ENCODE peak calls at places on chromosomes 11 and 22, in seven cellular contexts. B is MM.1S, T is cardiac muscle cell, Z is AG04450, J is lower lobe of right lung, X is left ventricle myocardium inferior, D is dorsolateral prefrontal cortex. U is an unnamed sample.

GRCh38 chr11:117832511-117832910 is 8.0 kb upstream of the FXYD2 start:
- DNase-seq in X (no peak), J (no peak), T (no peak), B (no peak), Z (no peak), D (no peak), U (no peak)

GRCh38 chr11:111870522-111870886 is 877 bp downstream of the ALG9 start:
- DNase-seq in Z (no peak), D (no peak), T (no peak), J (no peak), B (no peak), X (no peak), U (no peak)

GRCh38 chr11:129417458-129417857 is 41.8 kb downstream of the BARX2 start:
- DNase-seq in X (no peak), D (no peak), J (no peak), B (peak; percentile 60), T (no peak), Z (no peak), U (no peak)

GRCh38 chr11:12573707-12574106 is 100.5 kb upstream of the TEAD1 start:
- DNase-seq in Z (no peak), X (no peak), D (no peak), T (no peak), B (no peak), J (no peak), U (no peak)

GRCh38 chr11:77515483-77515882 is 41.6 kb upstream of the PAK1 start:
- DNase-seq in B (no peak), Z (no peak), J (no peak), T (no peak), X (no peak), D (no peak), U (no peak)

GRCh38 chr11:124894606-124895430 is 2.8 kb downstream of the ROBO4 start:
- DNase-seq in D (no peak), Z (no peak), T (no peak), X (no peak), B (no peak), J (no peak), U (no peak)

GRCh38 chr11:78216571-78217287 is 28.0 kb downstream of the USP35 start:
- DNase-seq in D (no peak), T (no peak), J (no peak), Z (no peak), B (no peak), X (no peak), U (no peak)

GRCh38 chr11:746289-747175 is 732 bp upstream of the TALDO1 start:
- DNase-seq in X (no peak), D (no peak), J (no peak), T (peak; percentile 56), Z (no peak), B (peak; percentile 70), U (no peak)

GRCh38 chr11:35009191-35009940 is 92.9 kb downstream of the PDHX start:
- DNase-seq in T (no peak), J (no peak), D (no peak), X (no peak), Z (no peak), B (no peak), U (no peak)

GRCh38 chr11:43833657-43834073 is 47.0 kb upstream of the ALKBH3 start:
- DNase-seq in T (no peak), Z (peak; percentile 76), J (no peak), D (no peak), B (no peak), X (no peak), U (no peak)

GRCh38 chr11:117583063-117583801 is 213.8 kb downstream of the DSCAML1 start:
- DNase-seq in D (no peak), J (no peak), T (no peak), X (peak; percentile 34), B (no peak), Z (no peak), U (no peak)

GRCh38 chr11:125939081-125939521 is 6.7 kb upstream of the VSIG10L2 start:
- DNase-seq in D (no peak), T (no peak), Z (no peak), B (no peak), X (no peak), J (no peak), U (no peak)

GRCh38 chr11:4060182-4060923 is 34.2 kb upstream of the RRM1 start:
- DNase-seq in X (no peak), T (no peak), J (no peak), B (no peak), Z (no peak), D (no peak), U (no peak)

GRCh38 chr22:35995772-35996171 is 32.9 kb downstream of the RBFOX2 start:
- DNase-seq in J (no peak), B (no peak), D (no peak), X (peak; percentile 77), T (no peak), Z (peak; percentile 98), U (no peak)

GRCh38 chr11:114563077-114563476 is 3.4 kb upstream of the NXPE1 start:
- DNase-seq in X (no peak), Z (no peak), J (no peak), D (no peak), T (no peak), B (no peak), U (no peak)

GRCh38 chr22:18068381-18068988 is 9.3 kb upstream of the PEX26 start:
- DNase-seq in X (no peak), T (peak; percentile 61), J (no peak), Z (no peak), D (no peak), B (no peak), U (no peak)

GRCh38 chr11:78684377-78684776 is 109.7 kb upstream of the NARS2 start:
- DNase-seq in Z (no peak), B (no peak), X (no peak), J (no peak), T (peak; percentile 32), D (no peak), U (no peak)

GRCh38 chr22:39943366-39943765 is 16.8 kb upstream of the TMA7B start:
- DNase-seq in B (no peak), J (no peak), Z (no peak), T (peak; percentile 32), D (no peak), X (no peak), U (no peak)

GRCh38 chr22:35649026-35649553 is 844 bp downstream of the APOL6 start:
- DNase-seq in X (no peak), Z (no peak), B (no peak), T (no peak), D (no peak), J (no peak), U (no peak)

DNA sequence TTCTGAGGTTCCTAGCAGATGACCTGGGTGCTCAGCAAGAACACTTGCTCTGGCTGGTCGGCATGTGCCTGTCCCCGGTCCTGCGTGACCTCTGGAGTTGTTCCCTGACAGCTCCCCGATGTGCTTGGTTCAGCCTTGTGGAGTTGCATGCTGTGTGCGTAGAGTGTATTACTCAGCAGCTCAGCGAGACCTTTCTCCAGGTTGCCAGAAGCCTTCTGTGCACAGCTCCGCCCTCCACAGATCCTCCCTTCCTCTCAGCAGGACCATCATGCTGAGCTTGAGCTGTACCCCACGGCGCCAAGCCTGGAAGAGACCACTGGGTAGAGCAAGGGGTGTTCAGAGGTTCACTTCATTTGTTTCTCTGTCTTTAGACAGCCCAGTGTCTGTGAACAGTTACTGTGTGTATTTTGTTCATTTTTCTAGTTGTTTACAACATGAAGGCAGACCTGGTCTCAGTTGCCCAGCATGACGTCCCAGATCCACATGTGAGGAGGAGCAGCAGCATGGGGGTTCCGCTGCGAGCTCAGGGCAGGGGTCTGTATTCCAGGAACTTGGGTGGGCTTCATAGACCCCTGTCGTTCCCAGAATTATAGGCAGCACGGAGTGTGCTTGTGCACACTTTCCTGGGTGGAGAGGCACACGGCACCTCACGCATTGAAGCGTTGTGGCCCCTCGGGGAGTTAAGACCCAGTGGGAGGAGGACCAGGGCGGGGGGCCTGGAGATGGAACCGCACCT is 148.6 kb downstream of the IGLL1 start:
- DNase-seq in J (no peak), Z (no peak), D (no peak), X (no peak), B (no peak), T (peak; percentile 30), U (no peak)
- H3K27me3 ChIP-seq in J (no peaks in the 10 kb centered on the region), Z (peaks cover 7% of the 10 kb centered on the region), D (no peaks in the 10 kb centered on the region), X (peaks cover 35% of the 10 kb centered on the region), B (peaks cover 28% of the 10 kb centered on the region), T (no peaks in the 10 kb centered on the region), U (no peaks in the 10 kb centered on the region)

GRCh38 chr22:49359061-49359460 is 468.6 kb downstream of the BRD1 start:
- DNase-seq in X (no peak), Z (no peak), J (peak; percentile 7), B (no peak), D (no peak), T (no peak), U (no peak)

GRCh38 chr22:49360746-49361145 is 466.9 kb downstream of the BRD1 start:
- DNase-seq in J (no peak), X (no peak), B (peak; percentile 83), T (no peak), Z (no peak), D (no peak), U (no peak)

GRCh38 chr22:49362393-49362792 is 465.3 kb downstream of the BRD1 start:
- DNase-seq in D (no peak), X (no peak), B (no peak), T (no peak), Z (no peak), J (peak; percentile 6), U (no peak)

GRCh38 chr22:49363526-49364230 is 464.0 kb downstream of the BRD1 start:
- DNase-seq in T (no peak), J (peak; percentile 44), Z (no peak), X (no peak), B (no peak), D (no peak), U (no peak)

DNA sequence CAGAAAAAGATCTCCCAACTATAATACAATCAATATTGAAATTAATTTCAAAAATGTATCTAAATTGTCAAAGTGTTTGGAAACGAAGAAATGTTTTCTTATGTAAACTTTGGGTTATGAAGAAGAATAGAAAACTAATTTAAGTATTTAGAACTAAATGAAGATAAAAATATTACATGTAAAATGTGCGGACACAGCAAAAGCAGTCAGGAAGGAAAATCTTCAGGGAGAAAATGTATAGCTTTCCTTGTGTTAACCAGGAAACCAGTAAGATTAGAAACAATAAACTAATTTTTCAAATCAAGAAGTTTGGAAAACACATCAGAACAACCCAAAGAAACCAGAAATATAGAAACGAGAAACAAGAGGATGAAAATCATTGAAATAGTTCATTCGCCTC is 466.5 kb downstream of the BRD1 start:
- DNase-seq in T (no peak), B (no peak), D (no peak), Z (no peak), J (no peak), X (no peak), U (no peak)
- H3K27me3 ChIP-seq in T (no peaks in the 10 kb centered on the region), B (no peaks in the 10 kb centered on the region), D (no peaks in the 10 kb centered on the region), Z (no peaks in the 10 kb centered on the region), J (peaks cover 58% of the 10 kb centered on the region), X (peaks cover 84% of the 10 kb centered on the region), U (peaks cover 8% of the 10 kb centered on the region)

GRCh38 chr22:22897947-22898346 is 10.3 kb downstream of the IGLL5 start:
- DNase-seq in B (no peak), D (no peak), X (no peak), J (no peak), Z (no peak), T (no peak), U (no peak)
- H3K27me3 ChIP-seq in B (no peaks in the 10 kb centered on the region), D (no peaks in the 10 kb centered on the region), X (peaks cover 52% of the 10 kb centered on the region), J (peaks cover 5% of the 10 kb centered on the region), Z (peaks cover 9% of the 10 kb centered on the region), T (no peaks in the 10 kb centered on the region), U (no peaks in the 10 kb centered on the region)

DNA sequence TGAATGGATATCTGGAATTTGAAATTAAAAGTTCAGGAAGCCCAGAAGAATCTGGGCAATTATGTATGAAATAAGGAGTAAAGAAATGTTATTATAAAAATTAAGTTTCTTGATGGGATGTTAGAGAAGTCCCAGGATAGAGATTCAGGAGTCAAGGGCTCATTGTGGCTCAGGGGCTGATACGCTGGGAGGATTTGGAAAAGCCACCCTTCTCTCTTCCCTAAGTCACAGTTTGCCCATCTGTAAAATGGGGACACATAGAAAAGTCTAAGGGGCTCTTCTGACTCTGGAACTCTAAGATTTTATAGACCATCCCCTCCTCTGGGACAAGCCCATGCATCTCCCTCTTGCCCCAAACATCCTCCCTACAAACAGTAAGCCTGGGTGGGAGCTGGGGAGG is 118.1 kb downstream of the TIMP3 start:
- DNase-seq in J (no peak), B (no peak), X (no peak), D (no peak), Z (no peak), T (no peak), U (no peak)
- H3K27me3 ChIP-seq in J (no peaks in the 10 kb centered on the region), B (no peaks in the 10 kb centered on the region), X (no peaks in the 10 kb centered on the region), D (no peaks in the 10 kb centered on the region), Z (peaks cover 31% of the 10 kb centered on the region), T (no peaks in the 10 kb centered on the region), U (no peaks in the 10 kb centered on the region)

U was measured in RWPE2.